ENCODE peak calls at places on chromosomes 1 and 21, in nine cellular contexts. One of them, this sample, is unnamed.

GRCh38 chr1:197984273-197984672 is 67.1 kb downstream of the LHX9 start:
- DNase-seq in RWPE1: no peak
- DNase-seq in hepatic stellate cell: peak; percentile 9
- DNase-seq in activated T-helper 1 cell treated with Interleukin-2 at 50 U/mL for 16 hours: no peak
- DNase-seq in T-helper 2 cell: no peak
- DNase-seq in T-helper 9 cell: no peak
- DNase-seq in lower leg skin: no peak
- DNase-seq in AG04449: no peak
- DNase-seq in T-helper 1 cell: no peak
- DNase-seq in this sample: no peak

GRCh38 chr1:151728151-151728711 is 6.9 kb downstream of the RIIAD1 start:
- DNase-seq in lower leg skin: peak; percentile 71
- DNase-seq in activated T-helper 1 cell treated with Interleukin-2 at 50 U/mL for 16 hours: no peak
- DNase-seq in T-helper 9 cell: no peak
- DNase-seq in T-helper 2 cell: no peak
- DNase-seq in AG04449: peak; percentile 34
- DNase-seq in hepatic stellate cell: no peak
- DNase-seq in RWPE1: no peak
- DNase-seq in T-helper 1 cell: no peak
- DNase-seq in this sample: no peak

GRCh38 chr1:121516279-121516967 is 331.6 kb downstream of the SRGAP2C start:
- DNase-seq in activated T-helper 1 cell treated with Interleukin-2 at 50 U/mL for 16 hours: no peak
- DNase-seq in T-helper 1 cell: peak; percentile 17
- DNase-seq in lower leg skin: no peak
- DNase-seq in T-helper 2 cell: peak; percentile 17
- DNase-seq in RWPE1: no peak
- DNase-seq in AG04449: no peak
- DNase-seq in T-helper 9 cell: peak; percentile 20
- DNase-seq in hepatic stellate cell: no peak
- DNase-seq in this sample: no peak

GRCh38 chr1:15758537-15758936 is at the start of gene FBLIM1:
- DNase-seq in activated T-helper 1 cell treated with Interleukin-2 at 50 U/mL for 16 hours: no peak
- DNase-seq in AG04449: no peak
- DNase-seq in T-helper 9 cell: no peak
- DNase-seq in hepatic stellate cell: peak; percentile 50
- DNase-seq in T-helper 2 cell: no peak
- DNase-seq in RWPE1: peak; percentile 48
- DNase-seq in lower leg skin: peak; percentile 86
- DNase-seq in T-helper 1 cell: no peak
- DNase-seq in this sample: peak; percentile 70

GRCh38 chr1:179876289-179876715 is 1.3 kb downstream of the TOR1AIP2 start:
- DNase-seq in RWPE1: peak; percentile 40
- DNase-seq in T-helper 2 cell: no peak
- DNase-seq in T-helper 9 cell: no peak
- DNase-seq in lower leg skin: no peak
- DNase-seq in T-helper 1 cell: no peak
- DNase-seq in hepatic stellate cell: no peak
- DNase-seq in AG04449: no peak
- DNase-seq in activated T-helper 1 cell treated with Interleukin-2 at 50 U/mL for 16 hours: no peak
- DNase-seq in this sample: no peak

GRCh38 chr1:31759266-31760023 is 4.7 kb downstream of the ADGRB2 start:
- DNase-seq in T-helper 9 cell: no peak
- DNase-seq in activated T-helper 1 cell treated with Interleukin-2 at 50 U/mL for 16 hours: no peak
- DNase-seq in T-helper 1 cell: no peak
- DNase-seq in RWPE1: no peak
- DNase-seq in hepatic stellate cell: no peak
- DNase-seq in lower leg skin: no peak
- DNase-seq in T-helper 2 cell: no peak
- DNase-seq in AG04449: no peak
- DNase-seq in this sample: no peak

GRCh38 chr1:236063919-236064673 is 794 bp downstream of the NID1 start:
- DNase-seq in T-helper 1 cell: no peak
- DNase-seq in hepatic stellate cell: peak; percentile 80
- DNase-seq in T-helper 9 cell: no peak
- DNase-seq in AG04449: no peak
- DNase-seq in lower leg skin: peak; percentile 92
- DNase-seq in RWPE1: peak; percentile 44
- DNase-seq in activated T-helper 1 cell treated with Interleukin-2 at 50 U/mL for 16 hours: no peak
- DNase-seq in T-helper 2 cell: no peak
- DNase-seq in this sample: peak; percentile 70

GRCh38 chr1:153638261-153638660 is 4.4 kb downstream of the CHTOP start:
- DNase-seq in AG04449: no peak
- DNase-seq in T-helper 9 cell: no peak
- DNase-seq in T-helper 2 cell: no peak
- DNase-seq in lower leg skin: no peak
- DNase-seq in activated T-helper 1 cell treated with Interleukin-2 at 50 U/mL for 16 hours: no peak
- DNase-seq in hepatic stellate cell: no peak
- DNase-seq in T-helper 1 cell: no peak
- DNase-seq in RWPE1: no peak
- DNase-seq in this sample: no peak

GRCh38 chr21:43881283-43881682 is 16.3 kb downstream of the AGPAT3 start:
- DNase-seq in lower leg skin: no peak
- DNase-seq in RWPE1: no peak
- DNase-seq in activated T-helper 1 cell treated with Interleukin-2 at 50 U/mL for 16 hours: no peak
- DNase-seq in T-helper 2 cell: no peak
- DNase-seq in AG04449: no peak
- DNase-seq in hepatic stellate cell: no peak
- DNase-seq in T-helper 1 cell: no peak
- DNase-seq in T-helper 9 cell: no peak
- DNase-seq in this sample: no peak

GRCh38 chr1:23163395-23163794 is 5.3 kb downstream of the LUZP1 start:
- DNase-seq in RWPE1: no peak
- DNase-seq in activated T-helper 1 cell treated with Interleukin-2 at 50 U/mL for 16 hours: no peak
- DNase-seq in AG04449: no peak
- DNase-seq in T-helper 2 cell: no peak
- DNase-seq in hepatic stellate cell: no peak
- DNase-seq in lower leg skin: no peak
- DNase-seq in T-helper 9 cell: no peak
- DNase-seq in T-helper 1 cell: no peak
- DNase-seq in this sample: no peak

GRCh38 chr21:44759628-44760285 is 41.9 kb downstream of the UBE2G2 start:
- DNase-seq in hepatic stellate cell: no peak
- DNase-seq in activated T-helper 1 cell treated with Interleukin-2 at 50 U/mL for 16 hours: no peak
- DNase-seq in RWPE1: no peak
- DNase-seq in T-helper 2 cell: no peak
- DNase-seq in T-helper 1 cell: no peak
- DNase-seq in AG04449: no peak
- DNase-seq in lower leg skin: peak; percentile 74
- DNase-seq in T-helper 9 cell: no peak
- DNase-seq in this sample: no peak

GRCh38 chr1:6794164-6794563 is 8.9 kb downstream of the CAMTA1 start:
- DNase-seq in hepatic stellate cell: no peak
- DNase-seq in lower leg skin: no peak
- DNase-seq in T-helper 1 cell: no peak
- DNase-seq in T-helper 2 cell: no peak
- DNase-seq in T-helper 9 cell: no peak
- DNase-seq in AG04449: peak; percentile 26
- DNase-seq in activated T-helper 1 cell treated with Interleukin-2 at 50 U/mL for 16 hours: no peak
- DNase-seq in RWPE1: peak; percentile 26
- DNase-seq in this sample: no peak

GRCh38 chr1:154819628-154820590 is 50.2 kb downstream of the KCNN3 start:
- DNase-seq in T-helper 2 cell: no peak
- DNase-seq in T-helper 9 cell: peak; percentile 5
- DNase-seq in RWPE1: peak; percentile 34
- DNase-seq in hepatic stellate cell: peak; percentile 38
- DNase-seq in AG04449: no peak
- DNase-seq in activated T-helper 1 cell treated with Interleukin-2 at 50 U/mL for 16 hours: no peak
- DNase-seq in T-helper 1 cell: no peak
- DNase-seq in lower leg skin: no peak
- DNase-seq in this sample: no peak

GRCh38 chr1:157932082-157932481 is 61.4 kb upstream of the KIRREL1 start:
- DNase-seq in T-helper 2 cell: no peak
- DNase-seq in hepatic stellate cell: no peak
- DNase-seq in T-helper 1 cell: no peak
- DNase-seq in activated T-helper 1 cell treated with Interleukin-2 at 50 U/mL for 16 hours: no peak
- DNase-seq in T-helper 9 cell: no peak
- DNase-seq in RWPE1: peak; percentile 49
- DNase-seq in lower leg skin: no peak
- DNase-seq in AG04449: no peak
- DNase-seq in this sample: no peak

GRCh38 chr1:67760030-67760821 is 73.0 kb downstream of the GNG12 start:
- DNase-seq in T-helper 2 cell: peak; percentile 38
- DNase-seq in RWPE1: peak; percentile 79
- DNase-seq in activated T-helper 1 cell treated with Interleukin-2 at 50 U/mL for 16 hours: peak; percentile 7
- DNase-seq in T-helper 1 cell: peak; percentile 31
- DNase-seq in T-helper 9 cell: peak; percentile 54
- DNase-seq in AG04449: no peak
- DNase-seq in hepatic stellate cell: peak; percentile 60
- DNase-seq in lower leg skin: peak; percentile 89
- DNase-seq in this sample: peak; percentile 52

GRCh38 chr21:22791986-22792560 is 1793.9 kb downstream of the NCAM2 start:
- DNase-seq in lower leg skin: no peak
- DNase-seq in RWPE1: peak; percentile 22
- DNase-seq in T-helper 2 cell: no peak
- DNase-seq in T-helper 9 cell: no peak
- DNase-seq in T-helper 1 cell: no peak
- DNase-seq in AG04449: no peak
- DNase-seq in activated T-helper 1 cell treated with Interleukin-2 at 50 U/mL for 16 hours: no peak
- DNase-seq in hepatic stellate cell: peak; percentile 11
- DNase-seq in this sample: no peak

GRCh38 chr1:74399249-74399648 is 113.2 kb downstream of the LRRC53 start:
- DNase-seq in T-helper 9 cell: no peak
- DNase-seq in T-helper 2 cell: no peak
- DNase-seq in AG04449: no peak
- DNase-seq in lower leg skin: no peak
- DNase-seq in hepatic stellate cell: no peak
- DNase-seq in activated T-helper 1 cell treated with Interleukin-2 at 50 U/mL for 16 hours: no peak
- DNase-seq in RWPE1: no peak
- DNase-seq in T-helper 1 cell: no peak
- DNase-seq in this sample: no peak

GRCh38 chr1:19452221-19452663 is 33.1 kb downstream of the CAPZB start:
- DNase-seq in T-helper 2 cell: no peak
- DNase-seq in activated T-helper 1 cell treated with Interleukin-2 at 50 U/mL for 16 hours: no peak
- DNase-seq in RWPE1: no peak
- DNase-seq in T-helper 1 cell: no peak
- DNase-seq in hepatic stellate cell: peak; percentile 64
- DNase-seq in lower leg skin: peak; percentile 90
- DNase-seq in T-helper 9 cell: no peak
- DNase-seq in AG04449: no peak
- DNase-seq in this sample: no peak

GRCh38 chr1:160374701-160375443 is 8.0 kb downstream of the NHLH1 start:
- DNase-seq in RWPE1: no peak
- DNase-seq in AG04449: no peak
- DNase-seq in hepatic stellate cell: no peak
- DNase-seq in T-helper 1 cell: no peak
- DNase-seq in activated T-helper 1 cell treated with Interleukin-2 at 50 U/mL for 16 hours: no peak
- DNase-seq in T-helper 2 cell: no peak
- DNase-seq in lower leg skin: no peak
- DNase-seq in T-helper 9 cell: no peak
- DNase-seq in this sample: no peak

GRCh38 chr1:109926662-109927300 is 16.1 kb downstream of the CSF1 start:
- DNase-seq in lower leg skin: peak; percentile 80
- DNase-seq in T-helper 9 cell: no peak
- DNase-seq in RWPE1: peak; percentile 25
- DNase-seq in activated T-helper 1 cell treated with Interleukin-2 at 50 U/mL for 16 hours: no peak
- DNase-seq in T-helper 2 cell: no peak
- DNase-seq in AG04449: no peak
- DNase-seq in hepatic stellate cell: peak; percentile 53
- DNase-seq in T-helper 1 cell: no peak
- DNase-seq in this sample: no peak

GRCh38 chr1:42646056-42646455 is 12.2 kb upstream of the PPIH start:
- DNase-seq in RWPE1: no peak
- DNase-seq in lower leg skin: no peak
- DNase-seq in hepatic stellate cell: no peak
- DNase-seq in T-helper 1 cell: no peak
- DNase-seq in AG04449: no peak
- DNase-seq in T-helper 2 cell: no peak
- DNase-seq in activated T-helper 1 cell treated with Interleukin-2 at 50 U/mL for 16 hours: no peak
- DNase-seq in T-helper 9 cell: no peak
- DNase-seq in this sample: no peak

GRCh38 chr1:87392241-87393192 is 63.8 kb downstream of the LMO4 start:
- DNase-seq in hepatic stellate cell: no peak
- DNase-seq in lower leg skin: no peak
- DNase-seq in RWPE1: peak; percentile 46
- DNase-seq in T-helper 9 cell: no peak
- DNase-seq in AG04449: peak; percentile 45
- DNase-seq in T-helper 1 cell: no peak
- DNase-seq in activated T-helper 1 cell treated with Interleukin-2 at 50 U/mL for 16 hours: no peak
- DNase-seq in T-helper 2 cell: no peak
- DNase-seq in this sample: no peak

GRCh38 chr1:150406483-150406882 is 42.5 kb downstream of the RPRD2 start:
- DNase-seq in lower leg skin: no peak
- DNase-seq in T-helper 1 cell: no peak
- DNase-seq in activated T-helper 1 cell treated with Interleukin-2 at 50 U/mL for 16 hours: no peak
- DNase-seq in AG04449: no peak
- DNase-seq in RWPE1: no peak
- DNase-seq in T-helper 9 cell: no peak
- DNase-seq in T-helper 2 cell: no peak
- DNase-seq in hepatic stellate cell: no peak
- DNase-seq in this sample: no peak

GRCh38 chr1:101506541-101507164 is 269.8 kb downstream of the S1PR1 start:
- DNase-seq in hepatic stellate cell: peak; percentile 4
- DNase-seq in T-helper 1 cell: no peak
- DNase-seq in lower leg skin: no peak
- DNase-seq in RWPE1: peak; percentile 24
- DNase-seq in AG04449: no peak
- DNase-seq in T-helper 9 cell: peak; percentile 22
- DNase-seq in T-helper 2 cell: no peak
- DNase-seq in activated T-helper 1 cell treated with Interleukin-2 at 50 U/mL for 16 hours: no peak
- DNase-seq in this sample: no peak

GRCh38 chr1:159009704-159010361 is at the start of gene IFI16:
- DNase-seq in T-helper 9 cell: peak; percentile 16
- DNase-seq in T-helper 1 cell: peak; percentile 30
- DNase-seq in T-helper 2 cell: peak; percentile 16
- DNase-seq in AG04449: peak; percentile 83
- DNase-seq in RWPE1: peak; percentile 88
- DNase-seq in hepatic stellate cell: peak; percentile 81
- DNase-seq in activated T-helper 1 cell treated with Interleukin-2 at 50 U/mL for 16 hours: peak; percentile 20
- DNase-seq in lower leg skin: no peak
- DNase-seq in this sample: peak; percentile 49

GRCh38 chr1:8419861-8420260 is 101.9 kb downstream of the SLC45A1 start:
- DNase-seq in AG04449: no peak
- DNase-seq in T-helper 2 cell: no peak
- DNase-seq in hepatic stellate cell: no peak
- DNase-seq in T-helper 9 cell: no peak
- DNase-seq in RWPE1: no peak
- DNase-seq in T-helper 1 cell: no peak
- DNase-seq in lower leg skin: no peak
- DNase-seq in activated T-helper 1 cell treated with Interleukin-2 at 50 U/mL for 16 hours: no peak
- DNase-seq in this sample: no peak

GRCh38 chr1:150596976-150597375 is 17.6 kb upstream of the MCL1 start:
- DNase-seq in T-helper 1 cell: no peak
- DNase-seq in hepatic stellate cell: no peak
- DNase-seq in T-helper 9 cell: no peak
- DNase-seq in lower leg skin: no peak
- DNase-seq in RWPE1: no peak
- DNase-seq in T-helper 2 cell: no peak
- DNase-seq in activated T-helper 1 cell treated with Interleukin-2 at 50 U/mL for 16 hours: no peak
- DNase-seq in AG04449: no peak
- DNase-seq in this sample: no peak

GRCh38 chr21:46128106-46128982 is 27.0 kb downstream of the FTCD start:
- DNase-seq in activated T-helper 1 cell treated with Interleukin-2 at 50 U/mL for 16 hours: no peak
- DNase-seq in AG04449: no peak
- DNase-seq in RWPE1: no peak
- DNase-seq in T-helper 2 cell: peak; percentile 4
- DNase-seq in lower leg skin: peak; percentile 83
- DNase-seq in hepatic stellate cell: no peak
- DNase-seq in T-helper 9 cell: no peak
- DNase-seq in T-helper 1 cell: no peak
- DNase-seq in this sample: no peak

GRCh38 chr1:204751883-204752687 is 66.5 kb upstream of the LRRN2 start:
- DNase-seq in T-helper 1 cell: no peak
- DNase-seq in T-helper 2 cell: no peak
- DNase-seq in RWPE1: peak; percentile 33
- DNase-seq in activated T-helper 1 cell treated with Interleukin-2 at 50 U/mL for 16 hours: no peak
- DNase-seq in AG04449: no peak
- DNase-seq in hepatic stellate cell: no peak
- DNase-seq in T-helper 9 cell: no peak
- DNase-seq in lower leg skin: peak; percentile 76
- DNase-seq in this sample: no peak

GRCh38 chr1:202242080-202242419 is 48.5 kb downstream of the LGR6 start:
- DNase-seq in T-helper 1 cell: no peak
- DNase-seq in hepatic stellate cell: no peak
- DNase-seq in activated T-helper 1 cell treated with Interleukin-2 at 50 U/mL for 16 hours: no peak
- DNase-seq in RWPE1: no peak
- DNase-seq in T-helper 9 cell: no peak
- DNase-seq in lower leg skin: no peak
- DNase-seq in T-helper 2 cell: no peak
- DNase-seq in AG04449: no peak
- DNase-seq in this sample: no peak

GRCh38 chr21:45378258-45378966 is 26.6 kb upstream of the COL18A1 start:
- DNase-seq in lower leg skin: peak; percentile 84
- DNase-seq in T-helper 9 cell: no peak
- DNase-seq in T-helper 1 cell: no peak
- DNase-seq in activated T-helper 1 cell treated with Interleukin-2 at 50 U/mL for 16 hours: no peak
- DNase-seq in hepatic stellate cell: no peak
- DNase-seq in AG04449: no peak
- DNase-seq in T-helper 2 cell: no peak
- DNase-seq in RWPE1: no peak
- DNase-seq in this sample: peak; percentile 20